ENCODE peak calls at places on chromosome 18, in six cellular contexts. One of them, this sample, is unnamed. For H3K36me3 and H3K4me1, the result is how much of the 10 kb centered on the place peaks cover.

GRCh38 chr18:77086656-77087390 is 45.8 kb downstream of the MBP start:
- DNase-seq in heart right ventricle: no peak
- DNase-seq in colonic mucosa: peak
- DNase-seq in body of pancreas: no peak
- DNase-seq in kidney: no peak
- DNase-seq in ovary: no peak
- DNase-seq in this sample: no peak

GRCh38 chr18:49804096-49804495 is 9.2 kb downstream of the ACAA2 start:
- DNase-seq in heart right ventricle: no peak
- DNase-seq in colonic mucosa: no peak
- DNase-seq in body of pancreas: no peak
- DNase-seq in kidney: no peak
- DNase-seq in ovary: no peak
- DNase-seq in this sample: no peak

GRCh38 chr18:10973579-10974260 is 175.6 kb downstream of the PIEZO2 start:
- DNase-seq in heart right ventricle: no peak
- DNase-seq in colonic mucosa: peak
- DNase-seq in body of pancreas: no peak
- DNase-seq in kidney: no peak
- DNase-seq in ovary: no peak
- DNase-seq in this sample: no peak

GRCh38 chr18:44715245-44715644 is 34.6 kb downstream of the SETBP1 start:
- DNase-seq in heart right ventricle: no peak
- DNase-seq in colonic mucosa: no peak
- DNase-seq in body of pancreas: peak
- DNase-seq in kidney: peak
- DNase-seq in ovary: no peak
- DNase-seq in this sample: peak

GRCh38 chr18:21857871-21858270 is 117.3 kb downstream of the MIB1 start:
- DNase-seq in heart right ventricle: no peak
- DNase-seq in colonic mucosa: no peak
- DNase-seq in body of pancreas: no peak
- DNase-seq in kidney: no peak
- DNase-seq in ovary: no peak
- DNase-seq in this sample: no peak

GRCh38 chr18:34834897-34835296 is 124.8 kb downstream of the DTNA start:
- DNase-seq in heart right ventricle: no peak
- DNase-seq in colonic mucosa: no peak
- DNase-seq in body of pancreas: no peak
- DNase-seq in kidney: no peak
- DNase-seq in ovary: no peak
- DNase-seq in this sample: no peak

GRCh38 chr18:63342206-63342605 is 22.6 kb upstream of the BCL2 start:
- DNase-seq in heart right ventricle: no peak
- DNase-seq in colonic mucosa: no peak
- DNase-seq in body of pancreas: no peak
- DNase-seq in kidney: no peak
- DNase-seq in ovary: peak
- DNase-seq in this sample: no peak

GRCh38 chr18:71105994-71106546 is 817.2 kb downstream of the SOCS6 start:
- DNase-seq in heart right ventricle: no peak
- DNase-seq in colonic mucosa: no peak
- DNase-seq in body of pancreas: no peak
- DNase-seq in kidney: no peak
- DNase-seq in ovary: no peak
- DNase-seq in this sample: no peak

GRCh38 chr18:58221060-58221725 is 177.2 kb downstream of the NEDD4L start:
- DNase-seq in heart right ventricle: no peak
- DNase-seq in colonic mucosa: peak
- DNase-seq in body of pancreas: peak
- DNase-seq in kidney: no peak
- DNase-seq in ovary: no peak
- DNase-seq in this sample: no peak

GRCh38 chr18:35267161-35267651 is 22.8 kb downstream of the ZSCAN30 start:
- DNase-seq in heart right ventricle: peak
- DNase-seq in colonic mucosa: peak
- DNase-seq in body of pancreas: peak
- DNase-seq in kidney: peak
- DNase-seq in ovary: peak
- DNase-seq in this sample: peak

GRCh38 chr18:21634588-21635199 is 22.6 kb downstream of the SNRPD1 start:
- DNase-seq in heart right ventricle: no peak
- DNase-seq in colonic mucosa: no peak
- DNase-seq in body of pancreas: no peak
- DNase-seq in kidney: no peak
- DNase-seq in ovary: no peak
- DNase-seq in this sample: no peak

GRCh38 chr18:48842259-48843061 is 108.3 kb downstream of the SMAD7 start:
- DNase-seq in heart right ventricle: peak
- DNase-seq in colonic mucosa: no peak
- DNase-seq in body of pancreas: peak
- DNase-seq in kidney: peak
- DNase-seq in ovary: peak
- DNase-seq in this sample: no peak

GRCh38 chr18:31931886-31932240 is 11.1 kb downstream of the TRAPPC8 start:
- DNase-seq in heart right ventricle: no peak
- DNase-seq in colonic mucosa: no peak
- DNase-seq in body of pancreas: no peak
- DNase-seq in kidney: no peak
- DNase-seq in ovary: no peak
- DNase-seq in this sample: no peak

GRCh38 chr18:26722582-26722931 is 142.9 kb downstream of the AQP4 start:
- DNase-seq in heart right ventricle: no peak
- DNase-seq in colonic mucosa: no peak
- DNase-seq in body of pancreas: no peak
- DNase-seq in kidney: no peak
- DNase-seq in ovary: no peak
- DNase-seq in this sample: no peak

GRCh38 chr18:55405655-55406373 is 182.2 kb downstream of the TCF4 start:
- DNase-seq in heart right ventricle: peak
- DNase-seq in colonic mucosa: peak
- DNase-seq in body of pancreas: peak
- DNase-seq in kidney: no peak
- DNase-seq in ovary: peak
- DNase-seq in this sample: peak

GRCh38 chr18:59787998-59788875 is 91.0 kb upstream of the CCBE1 start:
- DNase-seq in heart right ventricle: no peak
- DNase-seq in colonic mucosa: no peak
- DNase-seq in body of pancreas: no peak
- DNase-seq in kidney: no peak
- DNase-seq in ovary: no peak
- DNase-seq in this sample: no peak

GRCh38 chr18:64100136-64100922 is 48.6 kb downstream of the LINC00305 start:
- DNase-seq in heart right ventricle: no peak
- DNase-seq in colonic mucosa: no peak
- DNase-seq in body of pancreas: no peak
- DNase-seq in kidney: no peak
- DNase-seq in ovary: no peak
- DNase-seq in this sample: no peak

GRCh38 chr18:22604390-22604985 is 186.8 kb upstream of the CTAGE1 start:
- DNase-seq in heart right ventricle: peak
- DNase-seq in colonic mucosa: no peak
- DNase-seq in body of pancreas: peak
- DNase-seq in kidney: peak
- DNase-seq in ovary: no peak
- DNase-seq in this sample: peak

GRCh38 chr18:66558773-66559172 is 45.1 kb downstream of the CDH19 start:
- DNase-seq in heart right ventricle: no peak
- DNase-seq in colonic mucosa: no peak
- DNase-seq in body of pancreas: no peak
- DNase-seq in kidney: no peak
- DNase-seq in ovary: no peak
- DNase-seq in this sample: no peak

GRCh38 chr18:37218022-37218590 is 347.5 kb downstream of the CELF4 start:
- DNase-seq in heart right ventricle: no peak
- DNase-seq in colonic mucosa: no peak
- DNase-seq in body of pancreas: no peak
- DNase-seq in kidney: no peak
- DNase-seq in ovary: no peak
- DNase-seq in this sample: no peak

GRCh38 chr18:35042389-35043066 is 1.3 kb downstream of the MAPRE2 start:
- DNase-seq in heart right ventricle: no peak
- DNase-seq in colonic mucosa: no peak
- DNase-seq in body of pancreas: no peak
- DNase-seq in kidney: no peak
- DNase-seq in ovary: no peak
- DNase-seq in this sample: no peak

GRCh38 chr18:63731215-63731614 is 28.5 kb downstream of the SERPINB11 start:
- DNase-seq in heart right ventricle: no peak
- DNase-seq in colonic mucosa: no peak
- DNase-seq in body of pancreas: no peak
- DNase-seq in kidney: no peak
- DNase-seq in ovary: no peak
- DNase-seq in this sample: no peak

GRCh38 chr18:31634331-31634713 is 42.6 kb downstream of the TTR start:
- DNase-seq in heart right ventricle: no peak
- DNase-seq in colonic mucosa: no peak
- DNase-seq in body of pancreas: no peak
- DNase-seq in kidney: no peak
- DNase-seq in ovary: no peak
- DNase-seq in this sample: no peak

GRCh38 chr18:46754188-46754587 is 2.7 kb downstream of the ST8SIA5 start:
- DNase-seq in heart right ventricle: no peak
- DNase-seq in colonic mucosa: no peak
- DNase-seq in body of pancreas: no peak
- DNase-seq in kidney: no peak
- DNase-seq in ovary: no peak
- DNase-seq in this sample: peak

GRCh38 chr18:54003195-54003594 is 221.3 kb downstream of the MBD2 start:
- DNase-seq in heart right ventricle: no peak
- DNase-seq in colonic mucosa: no peak
- DNase-seq in body of pancreas: no peak
- DNase-seq in kidney: no peak
- DNase-seq in ovary: no peak
- DNase-seq in this sample: no peak

GRCh38 chr18:54948350-54948837 is 10.9 kb downstream of the CCDC68 start:
- DNase-seq in heart right ventricle: no peak
- DNase-seq in colonic mucosa: no peak
- DNase-seq in body of pancreas: no peak
- DNase-seq in kidney: no peak
- DNase-seq in ovary: no peak
- DNase-seq in this sample: no peak

GRCh38 chr18:78640596-78640995 is 339.0 kb upstream of the SALL3 start:
- DNase-seq in heart right ventricle: no peak
- DNase-seq in colonic mucosa: no peak
- DNase-seq in body of pancreas: no peak
- DNase-seq in kidney: no peak
- DNase-seq in ovary: no peak
- DNase-seq in this sample: no peak

GRCh38 chr18:37019157-37019571 is 190.2 kb downstream of the KIAA1328 start:
- DNase-seq in heart right ventricle: no peak
- DNase-seq in colonic mucosa: no peak
- DNase-seq in body of pancreas: peak
- DNase-seq in kidney: no peak
- DNase-seq in ovary: no peak
- DNase-seq in this sample: no peak

DNA sequence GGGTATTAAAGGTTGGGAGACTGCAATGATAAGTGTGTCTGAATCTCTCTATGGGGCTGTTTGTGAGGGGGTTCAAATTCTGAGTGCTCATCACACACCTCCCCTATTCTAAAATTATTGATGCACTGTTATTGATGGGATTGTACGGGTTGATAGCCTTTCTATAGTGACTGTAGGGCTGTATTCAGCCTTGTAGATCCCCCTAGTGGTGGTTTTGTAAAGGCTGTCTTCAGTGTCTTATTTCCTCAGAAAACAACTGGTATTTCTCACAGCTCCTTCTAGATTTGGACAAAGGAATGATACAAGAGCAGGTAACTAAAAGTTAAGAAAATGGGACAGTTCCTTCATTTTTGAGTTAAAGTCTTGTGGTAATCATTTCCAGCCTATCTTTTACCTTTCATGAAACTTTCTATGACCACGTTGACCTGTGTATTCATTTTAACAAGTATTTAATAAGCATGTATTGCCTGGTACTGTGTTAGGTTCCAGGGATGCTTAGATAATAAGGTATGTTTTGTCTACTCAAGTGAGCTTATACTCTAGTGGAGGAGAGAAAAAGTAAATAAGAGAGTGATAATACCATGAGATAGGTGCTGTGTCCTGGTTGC is 21.2 kb downstream of the SMAD4 start:
- DNase-seq in heart right ventricle: no peak
- DNase-seq in colonic mucosa: no peak
- DNase-seq in body of pancreas: peak
- DNase-seq in kidney: no peak
- DNase-seq in ovary: no peak
- DNase-seq in this sample: no peak
- H3K36me3 ChIP-seq in heart right ventricle: half or more
- H3K36me3 ChIP-seq in colonic mucosa: under half
- H3K36me3 ChIP-seq in body of pancreas: under half
- H3K36me3 ChIP-seq in kidney: under half
- H3K36me3 ChIP-seq in ovary: under half
- H3K36me3 ChIP-seq in this sample: under half

GRCh38 chr18:75255113-75255512 is 44.5 kb downstream of the TSHZ1 start:
- DNase-seq in heart right ventricle: no peak
- DNase-seq in colonic mucosa: no peak
- DNase-seq in body of pancreas: no peak
- DNase-seq in kidney: no peak
- DNase-seq in ovary: no peak
- DNase-seq in this sample: no peak
- TF ChIP-seq CTCF in heart right ventricle: no peak
- TF ChIP-seq CTCF in colonic mucosa: no peak
- TF ChIP-seq CTCF in body of pancreas: no peak
- TF ChIP-seq CTCF in kidney: no peak
- TF ChIP-seq CTCF in ovary: no peak
- TF ChIP-seq CTCF in this sample: no peak

DNA sequence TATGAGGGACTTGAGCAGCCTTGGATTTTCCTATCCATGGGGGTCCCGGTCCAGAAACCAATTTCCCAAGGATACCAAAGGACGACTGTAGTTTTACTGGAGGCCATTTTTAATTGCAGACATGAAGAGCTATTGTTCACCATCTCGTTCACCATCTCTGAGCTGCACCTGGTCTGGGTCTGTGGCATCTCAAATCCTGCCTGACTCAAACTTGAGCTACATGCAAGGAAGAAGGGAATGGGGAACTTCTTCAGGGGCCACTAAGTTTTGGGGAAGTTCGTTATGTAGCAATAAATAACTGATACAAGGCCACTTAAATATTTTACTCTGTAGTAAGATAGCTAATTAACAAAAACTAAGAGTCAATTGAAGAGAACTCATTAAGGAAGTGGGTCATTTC is 2.1 kb upstream of the SMCHD1 start:
- DNase-seq in heart right ventricle: no peak
- DNase-seq in colonic mucosa: no peak
- DNase-seq in body of pancreas: no peak
- DNase-seq in kidney: no peak
- DNase-seq in ovary: no peak
- DNase-seq in this sample: no peak
- H3K4me1 ChIP-seq in heart right ventricle: under half
- H3K4me1 ChIP-seq in colonic mucosa: under half
- H3K4me1 ChIP-seq in body of pancreas: under half
- H3K4me1 ChIP-seq in kidney: under half
- H3K4me1 ChIP-seq in ovary: under half
- H3K4me1 ChIP-seq in this sample: under half

GRCh38 chr18:12321331-12321730 is 13.3 kb downstream of the TUBB6 start:
- DNase-seq in heart right ventricle: no peak
- DNase-seq in colonic mucosa: no peak
- DNase-seq in body of pancreas: no peak
- DNase-seq in kidney: no peak
- DNase-seq in ovary: no peak
- DNase-seq in this sample: no peak
- H3K36me3 ChIP-seq in heart right ventricle: half or more
- H3K36me3 ChIP-seq in colonic mucosa: under half
- H3K36me3 ChIP-seq in body of pancreas: under half
- H3K36me3 ChIP-seq in kidney: under half
- H3K36me3 ChIP-seq in ovary: under half
- H3K36me3 ChIP-seq in this sample: half or more